ENCODE peak calls at places on chromosome 6, in six cellular contexts. One of them, this sample, is unnamed.

GRCh38 chr6:139663996-139664395 is 289.5 kb upstream of the CITED2 start:
- DNase-seq in mammary epithelial cell: no peak
- DNase-seq in cardiac muscle cell: no peak
- DNase-seq in IMR-90: no peak
- DNase-seq in pancreas: no peak
- DNase-seq in aorta: no peak
- DNase-seq in this sample: no peak

GRCh38 chr6:164258421-164258820 is 843.9 kb downstream of the QKI start:
- DNase-seq in mammary epithelial cell: no peak
- DNase-seq in cardiac muscle cell: no peak
- DNase-seq in IMR-90: no peak
- DNase-seq in pancreas: no peak
- DNase-seq in aorta: no peak
- DNase-seq in this sample: no peak

GRCh38 chr6:11232968-11233626 is 629 bp upstream of the NEDD9 start:
- DNase-seq in mammary epithelial cell: no peak
- DNase-seq in cardiac muscle cell: no peak
- DNase-seq in IMR-90: peak; percentile 22
- DNase-seq in pancreas: no peak
- DNase-seq in aorta: no peak
- DNase-seq in this sample: no peak

GRCh38 chr6:170269151-170269872 is 21.6 kb downstream of the DLL1 start:
- DNase-seq in mammary epithelial cell: no peak
- DNase-seq in cardiac muscle cell: no peak
- DNase-seq in IMR-90: no peak
- DNase-seq in pancreas: peak; percentile 87
- DNase-seq in aorta: peak; percentile 31
- DNase-seq in this sample: no peak

GRCh38 chr6:100462990-100463684 is 1.6 kb downstream of the SIM1 start:
- DNase-seq in mammary epithelial cell: no peak
- DNase-seq in cardiac muscle cell: no peak
- DNase-seq in IMR-90: no peak
- DNase-seq in pancreas: no peak
- DNase-seq in aorta: no peak
- DNase-seq in this sample: no peak

GRCh38 chr6:41191569-41191968 is 9.4 kb downstream of the TREML2 start:
- DNase-seq in mammary epithelial cell: no peak
- DNase-seq in cardiac muscle cell: peak; percentile 55
- DNase-seq in IMR-90: no peak
- DNase-seq in pancreas: no peak
- DNase-seq in aorta: peak; percentile 61
- DNase-seq in this sample: no peak

GRCh38 chr6:70266142-70266541 is 36.7 kb downstream of the COL9A1 start:
- DNase-seq in mammary epithelial cell: no peak
- DNase-seq in cardiac muscle cell: no peak
- DNase-seq in IMR-90: no peak
- DNase-seq in pancreas: no peak
- DNase-seq in aorta: no peak
- DNase-seq in this sample: no peak

GRCh38 chr6:147287869-147288271 is 83.7 kb downstream of the STXBP5 start:
- DNase-seq in mammary epithelial cell: peak; percentile 62
- DNase-seq in cardiac muscle cell: peak; percentile 67
- DNase-seq in IMR-90: peak; percentile 69
- DNase-seq in pancreas: no peak
- DNase-seq in aorta: no peak
- DNase-seq in this sample: no peak

GRCh38 chr6:74654296-74654695 is 551.6 kb downstream of the COL12A1 start:
- DNase-seq in mammary epithelial cell: peak; percentile 42
- DNase-seq in cardiac muscle cell: no peak
- DNase-seq in IMR-90: no peak
- DNase-seq in pancreas: no peak
- DNase-seq in aorta: no peak
- DNase-seq in this sample: no peak

GRCh38 chr6:142331075-142331551 is 29.3 kb downstream of the ADGRG6 start:
- DNase-seq in mammary epithelial cell: peak; percentile 35
- DNase-seq in cardiac muscle cell: peak; percentile 30
- DNase-seq in IMR-90: peak; percentile 84
- DNase-seq in pancreas: no peak
- DNase-seq in aorta: no peak
- DNase-seq in this sample: no peak

GRCh38 chr6:141829566-141829965 is 303.2 kb upstream of the GJE1 start:
- DNase-seq in mammary epithelial cell: no peak
- DNase-seq in cardiac muscle cell: no peak
- DNase-seq in IMR-90: no peak
- DNase-seq in pancreas: no peak
- DNase-seq in aorta: no peak
- DNase-seq in this sample: no peak

GRCh38 chr6:167797079-167797870 is 29.4 kb upstream of the AFDN start:
- DNase-seq in mammary epithelial cell: no peak
- DNase-seq in cardiac muscle cell: no peak
- DNase-seq in IMR-90: no peak
- DNase-seq in pancreas: no peak
- DNase-seq in aorta: no peak
- DNase-seq in this sample: no peak

GRCh38 chr6:167795321-167795811 is 31.3 kb upstream of the AFDN start:
- DNase-seq in mammary epithelial cell: no peak
- DNase-seq in cardiac muscle cell: no peak
- DNase-seq in IMR-90: no peak
- DNase-seq in pancreas: no peak
- DNase-seq in aorta: no peak
- DNase-seq in this sample: no peak

GRCh38 chr6:167797871-167798265 is 28.8 kb upstream of the AFDN start:
- DNase-seq in mammary epithelial cell: no peak
- DNase-seq in cardiac muscle cell: no peak
- DNase-seq in IMR-90: no peak
- DNase-seq in pancreas: no peak
- DNase-seq in aorta: no peak
- DNase-seq in this sample: no peak

GRCh38 chr6:167795874-167796667 is 30.6 kb upstream of the AFDN start:
- DNase-seq in mammary epithelial cell: no peak
- DNase-seq in cardiac muscle cell: no peak
- DNase-seq in IMR-90: no peak
- DNase-seq in pancreas: no peak
- DNase-seq in aorta: no peak
- DNase-seq in this sample: no peak

GRCh38 chr6:167796668-167797031 is 30.1 kb upstream of the AFDN start:
- DNase-seq in mammary epithelial cell: no peak
- DNase-seq in cardiac muscle cell: no peak
- DNase-seq in IMR-90: no peak
- DNase-seq in pancreas: no peak
- DNase-seq in aorta: no peak
- DNase-seq in this sample: no peak
- H3K4me3 ChIP-seq in mammary epithelial cell: no peak overlapping the region
- H3K4me3 ChIP-seq in cardiac muscle cell: no peak overlapping the region
- H3K4me3 ChIP-seq in IMR-90: no peak overlapping the region
- H3K4me3 ChIP-seq in pancreas: peak overlapping the region; percentile 25
- H3K4me3 ChIP-seq in aorta: no peak overlapping the region
- H3K4me3 ChIP-seq in this sample: no peak overlapping the region

GRCh38 chr6:35678021-35678654 is 10.6 kb downstream of the FKBP5 start:
- DNase-seq in mammary epithelial cell: no peak
- DNase-seq in cardiac muscle cell: peak; percentile 51
- DNase-seq in IMR-90: peak; percentile 52
- DNase-seq in pancreas: no peak
- DNase-seq in aorta: no peak
- DNase-seq in this sample: no peak
- H3K4me3 ChIP-seq in mammary epithelial cell: no peak overlapping the region
- H3K4me3 ChIP-seq in cardiac muscle cell: no peak overlapping the region
- H3K4me3 ChIP-seq in IMR-90: no peak overlapping the region
- H3K4me3 ChIP-seq in pancreas: no peak overlapping the region
- H3K4me3 ChIP-seq in aorta: no peak overlapping the region
- H3K4me3 ChIP-seq in this sample: no peak overlapping the region

GRCh38 chr6:527989-528673 is 128.8 kb downstream of the HUS1B start:
- DNase-seq in mammary epithelial cell: no peak
- DNase-seq in cardiac muscle cell: no peak
- DNase-seq in IMR-90: no peak
- DNase-seq in pancreas: no peak
- DNase-seq in aorta: no peak
- DNase-seq in this sample: no peak
- H3K4me3 ChIP-seq in mammary epithelial cell: no peak overlapping the region
- H3K4me3 ChIP-seq in cardiac muscle cell: no peak overlapping the region
- H3K4me3 ChIP-seq in IMR-90: no peak overlapping the region
- H3K4me3 ChIP-seq in pancreas: no peak overlapping the region
- H3K4me3 ChIP-seq in aorta: no peak overlapping the region
- H3K4me3 ChIP-seq in this sample: no peak overlapping the region

DNA sequence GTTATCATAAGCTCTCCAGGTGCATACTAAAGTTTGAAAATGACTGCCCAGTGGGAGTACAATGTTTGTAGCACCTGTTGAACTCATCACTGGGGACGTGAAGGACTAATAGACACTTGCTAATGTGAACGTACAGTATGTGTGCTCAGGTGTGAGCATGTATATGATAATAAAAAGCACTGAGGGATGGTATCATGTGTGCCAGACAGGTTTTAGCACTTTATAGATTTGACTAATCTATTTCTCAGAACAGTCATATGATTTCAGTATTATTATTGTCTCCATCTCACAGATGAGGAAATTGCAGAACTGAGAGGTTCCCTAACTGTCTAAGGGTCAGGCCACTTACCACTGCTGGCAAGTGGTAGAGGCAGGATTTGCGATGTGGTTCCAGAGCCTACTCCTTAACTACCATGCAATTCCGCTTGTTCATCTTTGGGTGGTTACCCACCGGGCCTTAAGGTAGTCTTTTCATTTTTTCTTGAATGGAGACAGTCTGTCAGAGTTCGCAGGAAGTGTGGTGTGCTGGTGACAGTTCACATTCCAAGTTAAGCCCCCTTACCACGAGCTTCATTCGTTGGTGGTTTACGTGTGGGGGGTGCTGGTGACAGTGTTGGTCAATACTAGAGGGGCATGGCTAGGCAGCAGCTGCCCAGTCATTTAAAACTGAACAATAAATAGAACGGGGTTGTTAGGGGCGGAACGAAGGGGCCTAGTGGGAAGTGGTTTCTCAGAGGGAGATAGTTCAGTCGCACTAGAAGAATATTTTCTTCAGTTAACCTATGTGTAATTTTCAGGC is 46.8 kb downstream of the RREB1 start:
- DNase-seq in mammary epithelial cell: no peak
- DNase-seq in cardiac muscle cell: no peak
- DNase-seq in IMR-90: no peak
- DNase-seq in pancreas: no peak
- DNase-seq in aorta: no peak
- DNase-seq in this sample: no peak
- H3K4me3 ChIP-seq in mammary epithelial cell: no peak overlapping the region
- H3K4me3 ChIP-seq in cardiac muscle cell: no peak overlapping the region
- H3K4me3 ChIP-seq in IMR-90: no peak overlapping the region
- H3K4me3 ChIP-seq in pancreas: no peak overlapping the region
- H3K4me3 ChIP-seq in aorta: no peak overlapping the region
- H3K4me3 ChIP-seq in this sample: no peak overlapping the region

GRCh38 chr6:111855775-111856174 is 17.5 kb downstream of the FYN start:
- DNase-seq in mammary epithelial cell: no peak
- DNase-seq in cardiac muscle cell: no peak
- DNase-seq in IMR-90: no peak
- DNase-seq in pancreas: no peak
- DNase-seq in aorta: no peak
- DNase-seq in this sample: no peak
- H3K4me3 ChIP-seq in mammary epithelial cell: no peak overlapping the region
- H3K4me3 ChIP-seq in cardiac muscle cell: no peak overlapping the region
- H3K4me3 ChIP-seq in IMR-90: no peak overlapping the region
- H3K4me3 ChIP-seq in pancreas: no peak overlapping the region
- H3K4me3 ChIP-seq in aorta: no peak overlapping the region
- H3K4me3 ChIP-seq in this sample: no peak overlapping the region

GRCh38 chr6:108113557-108114519 is 39.3 kb upstream of the OSTM1 start:
- DNase-seq in mammary epithelial cell: peak; percentile 45
- DNase-seq in cardiac muscle cell: peak; percentile 72
- DNase-seq in IMR-90: peak; percentile 48
- DNase-seq in pancreas: peak; percentile 69
- DNase-seq in aorta: no peak
- DNase-seq in this sample: no peak
- H3K4me3 ChIP-seq in mammary epithelial cell: no peak overlapping the region
- H3K4me3 ChIP-seq in cardiac muscle cell: no peak overlapping the region
- H3K4me3 ChIP-seq in IMR-90: no peak overlapping the region
- H3K4me3 ChIP-seq in pancreas: peak overlapping the region; percentile 45
- H3K4me3 ChIP-seq in aorta: no peak overlapping the region
- H3K4me3 ChIP-seq in this sample: no peak overlapping the region

GRCh38 chr6:116229287-116229913 is 24.5 kb downstream of the TSPYL4 start:
- DNase-seq in mammary epithelial cell: no peak
- DNase-seq in cardiac muscle cell: peak; percentile 96
- DNase-seq in IMR-90: peak; percentile 91
- DNase-seq in pancreas: no peak
- DNase-seq in aorta: peak; percentile 85
- DNase-seq in this sample: peak; percentile 82
- H3K4me3 ChIP-seq in mammary epithelial cell: no peak overlapping the region
- H3K4me3 ChIP-seq in cardiac muscle cell: no peak overlapping the region
- H3K4me3 ChIP-seq in IMR-90: peak overlapping the region; percentile 27
- H3K4me3 ChIP-seq in pancreas: no peak overlapping the region
- H3K4me3 ChIP-seq in aorta: no peak overlapping the region
- H3K4me3 ChIP-seq in this sample: peak overlapping the region; percentile 18

DNA sequence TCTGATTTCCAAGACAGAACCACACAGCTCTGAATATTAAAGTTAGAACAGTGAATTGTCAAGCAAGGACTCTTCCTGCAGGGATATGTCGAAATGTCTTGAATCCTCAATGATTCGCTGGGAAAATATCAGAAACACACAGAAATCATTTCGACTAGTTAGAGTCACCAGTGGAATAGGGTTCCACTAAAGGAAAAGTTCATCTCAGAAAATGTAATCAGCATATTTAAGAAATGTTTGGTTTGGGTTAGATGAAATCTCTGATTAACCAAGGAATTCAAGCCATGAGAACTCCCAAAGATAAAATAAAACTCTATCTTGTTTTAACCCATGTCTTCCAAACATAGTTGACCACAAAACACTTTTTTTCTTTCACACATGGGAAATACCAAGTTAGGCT is 621.0 kb upstream of the NRSN1 start:
- DNase-seq in mammary epithelial cell: no peak
- DNase-seq in cardiac muscle cell: peak; percentile 24
- DNase-seq in IMR-90: peak; percentile 77
- DNase-seq in pancreas: no peak
- DNase-seq in aorta: no peak
- DNase-seq in this sample: no peak
- H3K4me3 ChIP-seq in mammary epithelial cell: no peak overlapping the region
- H3K4me3 ChIP-seq in cardiac muscle cell: no peak overlapping the region
- H3K4me3 ChIP-seq in IMR-90: no peak overlapping the region
- H3K4me3 ChIP-seq in pancreas: no peak overlapping the region
- H3K4me3 ChIP-seq in aorta: no peak overlapping the region
- H3K4me3 ChIP-seq in this sample: no peak overlapping the region

GRCh38 chr6:90290991-90291390 is 5.7 kb downstream of the BACH2 start:
- DNase-seq in mammary epithelial cell: no peak
- DNase-seq in cardiac muscle cell: no peak
- DNase-seq in IMR-90: peak; percentile 13
- DNase-seq in pancreas: no peak
- DNase-seq in aorta: no peak
- DNase-seq in this sample: no peak

GRCh38 chr6:90294614-90294988 is 2.0 kb downstream of the BACH2 start:
- DNase-seq in mammary epithelial cell: no peak
- DNase-seq in cardiac muscle cell: no peak
- DNase-seq in IMR-90: no peak
- DNase-seq in pancreas: no peak
- DNase-seq in aorta: no peak
- DNase-seq in this sample: no peak

GRCh38 chr6:90294989-90295853 is 1.4 kb downstream of the BACH2 start:
- DNase-seq in mammary epithelial cell: peak; percentile 60
- DNase-seq in cardiac muscle cell: peak; percentile 43
- DNase-seq in IMR-90: peak; percentile 43
- DNase-seq in pancreas: peak; percentile 81
- DNase-seq in aorta: peak; percentile 61
- DNase-seq in this sample: no peak

GRCh38 chr6:90294008-90294511 is 2.6 kb downstream of the BACH2 start:
- DNase-seq in mammary epithelial cell: no peak
- DNase-seq in cardiac muscle cell: no peak
- DNase-seq in IMR-90: no peak
- DNase-seq in pancreas: no peak
- DNase-seq in aorta: no peak
- DNase-seq in this sample: no peak

GRCh38 chr6:90293319-90293937 is 3.2 kb downstream of the BACH2 start:
- DNase-seq in mammary epithelial cell: no peak
- DNase-seq in cardiac muscle cell: no peak
- DNase-seq in IMR-90: peak; percentile 8
- DNase-seq in pancreas: no peak
- DNase-seq in aorta: no peak
- DNase-seq in this sample: no peak
- H3K4me3 ChIP-seq in mammary epithelial cell: no peak overlapping the region
- H3K4me3 ChIP-seq in cardiac muscle cell: no peak overlapping the region
- H3K4me3 ChIP-seq in IMR-90: no peak overlapping the region
- H3K4me3 ChIP-seq in pancreas: no peak overlapping the region
- H3K4me3 ChIP-seq in aorta: no peak overlapping the region
- H3K4me3 ChIP-seq in this sample: no peak overlapping the region